ENCODE peak calls at places on chromosomes 2 and 18, in seven cellular contexts. J, K, L, S, C, V and M are unnamed samples.

GRCh38 chr18:13245481-13246000 is 27.0 kb downstream of the LDLRAD4 start:
- DNase-seq in C (no peak), S (no peak), V (no peak), L (no peak), K (no peak), J (no peak), M (no peak)

GRCh38 chr2:101380376-101380775 is 6.9 kb downstream of the CREG2 start:
- DNase-seq in K (peak; percentile 89), L (no peak), S (no peak), V (no peak), C (no peak), J (peak; percentile 66), M (no peak)

GRCh38 chr18:37634516-37634915 is 68.9 kb upstream of the CELF4 start:
- DNase-seq in S (no peak), K (no peak), C (no peak), L (no peak), J (no peak), V (no peak), M (no peak)

GRCh38 chr2:6579281-6579680 is 286.4 kb downstream of the CMPK2 start:
- DNase-seq in C (no peak), V (no peak), J (no peak), K (no peak), L (no peak), S (no peak), M (no peak)

GRCh38 chr2:234880551-234881211 is 71.1 kb upstream of the SH3BP4 start:
- DNase-seq in C (peak; percentile 54), V (peak; percentile 33), L (no peak), S (peak; percentile 82), K (no peak), J (peak; percentile 65), M (no peak)

GRCh38 chr2:27075219-27075871 is 3.1 kb upstream of the EMILIN1 start:
- DNase-seq in K (peak; percentile 84), C (peak; percentile 61), L (no peak), J (peak; percentile 76), S (no peak), V (no peak), M (peak; percentile 44)

GRCh38 chr18:74416124-74416523 is 41.0 kb downstream of the DIPK1C start:
- DNase-seq in K (no peak), S (no peak), L (no peak), C (no peak), V (no peak), J (no peak), M (no peak)

GRCh38 chr2:180983468-180984388 is 3.3 kb downstream of the UBE2E3 start:
- DNase-seq in S (peak; percentile 50), V (peak; percentile 28), L (no peak), J (peak; percentile 74), K (peak; percentile 77), C (no peak), M (no peak)

GRCh38 chr2:211067029-211067428 is 510.6 kb downstream of the CPS1 start:
- DNase-seq in K (no peak), S (no peak), L (no peak), C (no peak), V (no peak), J (no peak), M (no peak)

GRCh38 chr2:77054938-77055337 is 467.2 kb downstream of the LRRTM4 start:
- DNase-seq in V (no peak), S (no peak), K (peak; percentile 10), J (no peak), C (no peak), L (no peak), M (peak; percentile 26)

GRCh38 chr2:40087434-40087833 is 308.4 kb upstream of the THUMPD2 start:
- DNase-seq in J (no peak), L (no peak), C (no peak), S (no peak), K (no peak), V (no peak), M (no peak)

GRCh38 chr18:36534154-36534688 is 236.7 kb downstream of the FHOD3 start:
- DNase-seq in C (no peak), K (peak; percentile 35), J (no peak), S (no peak), V (no peak), L (no peak), M (no peak)

GRCh38 chr2:71292159-71292558 is 39.4 kb upstream of the ZNF638 start:
- DNase-seq in C (no peak), J (no peak), S (no peak), V (no peak), K (no peak), L (no peak), M (no peak)

GRCh38 chr2:85997016-85997970 is 108.4 kb downstream of the POLR1A start:
- DNase-seq in C (no peak), L (no peak), S (no peak), V (no peak), J (peak; percentile 63), K (no peak), M (no peak)

GRCh38 chr2:238513346-238513745 is 86.6 kb downstream of the ASB1 start:
- DNase-seq in V (peak; percentile 46), L (no peak), S (peak; percentile 46), J (peak; percentile 70), C (no peak), K (peak; percentile 62), M (peak; percentile 66)
- TF ChIP-seq CTCF in V (peak; percentile 55), L (peak; percentile 40), S (peak; percentile 71), J (peak; percentile 73), C (no peak), K (peak; percentile 85), M (peak; percentile 58)

GRCh38 chr2:212266310-212266709 is 272.3 kb downstream of the ERBB4 start:
- DNase-seq in J (no peak), L (no peak), K (no peak), S (no peak), C (no peak), V (no peak), M (no peak)
- TF ChIP-seq CTCF in J (no peak), L (no peak), K (no peak), S (no peak), C (no peak), V (no peak), M (no peak)

DNA sequence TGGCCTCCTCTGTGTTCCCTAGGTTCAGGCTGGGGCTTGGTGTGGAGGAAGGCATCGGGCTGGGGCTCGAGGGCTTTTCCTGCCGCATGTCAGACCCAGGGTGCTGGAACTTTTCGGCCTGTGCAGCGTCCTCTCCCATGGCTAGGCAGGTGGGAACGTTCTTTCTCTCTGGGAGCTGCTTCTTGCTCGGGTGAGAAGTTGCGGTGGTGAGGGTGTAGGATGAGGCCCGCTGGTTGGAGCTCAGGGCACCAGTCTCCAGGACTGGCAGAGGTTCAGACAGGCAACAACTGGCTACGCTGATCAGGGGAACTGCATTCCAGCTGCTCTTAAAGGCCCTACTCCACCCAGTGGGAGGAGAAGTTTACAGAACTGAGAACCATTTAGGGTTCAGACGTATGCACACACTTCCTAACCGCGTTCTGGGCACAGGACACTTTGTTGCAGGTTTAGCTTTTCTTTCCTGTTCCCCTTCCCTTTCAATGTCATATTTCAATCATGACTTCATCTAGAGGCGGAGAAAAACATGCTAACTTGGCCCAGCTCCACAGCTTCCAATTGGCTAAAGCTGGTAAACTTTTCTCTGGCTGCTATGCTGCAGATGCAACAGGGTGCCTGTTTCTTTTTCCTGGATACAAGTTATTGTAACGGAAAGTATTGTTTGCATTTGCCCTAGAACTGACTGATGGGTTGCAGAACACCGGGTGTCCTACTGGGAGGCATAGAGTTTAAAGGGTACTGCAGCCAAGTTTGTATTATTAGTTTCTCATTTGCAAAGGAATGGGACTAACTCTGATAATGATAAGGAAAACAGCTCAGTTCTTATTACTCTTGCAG is at the start of gene CAVIN2:
- DNase-seq in S (peak; percentile 56), C (peak; percentile 70), L (no peak), K (no peak), J (peak; percentile 91), V (peak; percentile 45), M (no peak)
- TF ChIP-seq CTCF in S (no peak), C (no peak), L (peak; percentile 7), K (no peak), J (no peak), V (no peak), M (no peak)

DNA sequence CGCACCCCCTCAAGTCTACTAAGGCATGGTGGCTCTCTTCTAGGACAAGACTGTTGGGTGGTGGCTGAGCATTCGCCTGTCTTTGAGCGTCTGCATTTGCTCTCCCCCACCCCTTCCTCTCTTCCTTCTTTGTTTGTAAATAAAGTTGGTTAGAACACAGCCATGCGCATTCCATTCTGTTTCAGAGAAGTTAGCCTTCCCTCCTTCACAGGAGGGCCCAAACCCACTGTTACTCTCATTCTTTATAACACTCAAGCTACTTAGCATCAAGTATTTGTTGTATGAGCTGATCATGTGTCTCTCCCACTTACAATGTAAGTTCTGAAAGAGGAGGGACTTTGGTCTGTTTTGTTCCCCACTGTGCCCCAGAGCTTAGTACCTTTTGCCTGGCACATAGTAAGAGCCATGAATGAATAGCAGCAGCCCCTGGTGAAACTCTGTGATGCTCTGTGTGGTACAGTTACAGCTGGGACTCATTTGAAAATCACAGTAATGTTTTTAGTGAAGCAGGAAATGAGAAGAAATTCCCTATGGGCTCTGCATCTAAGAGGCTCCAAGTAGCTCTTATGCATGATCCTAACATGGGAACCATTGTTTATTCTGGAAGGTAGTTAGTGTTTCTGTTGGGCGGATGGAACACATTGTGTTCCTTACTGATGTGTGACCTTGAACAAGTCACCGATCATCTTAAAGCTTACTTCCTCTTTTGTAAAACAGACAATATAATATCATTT is 7.7 kb downstream of the MGAT5 start:
- DNase-seq in J (peak; percentile 49), S (no peak), L (no peak), C (no peak), K (peak; percentile 21), V (no peak), M (no peak)
- TF ChIP-seq CTCF in J (no peak), S (no peak), L (no peak), C (no peak), K (no peak), V (no peak), M (no peak)

GRCh38 chr2:178075006-178075326 is 2.4 kb upstream of the PDE11A start:
- DNase-seq in J (no peak), S (no peak), C (no peak), V (no peak), L (no peak), K (no peak), M (no peak)

GRCh38 chr2:178074123-178075005 is 1.8 kb upstream of the PDE11A start:
- DNase-seq in K (no peak), L (no peak), J (no peak), C (no peak), V (no peak), S (no peak), M (no peak)

GRCh38 chr2:178072000-178072382 is 586 bp downstream of the PDE11A start:
- DNase-seq in C (no peak), S (no peak), V (no peak), K (no peak), L (no peak), J (no peak), M (no peak)

GRCh38 chr2:178070824-178071223 is 1.8 kb downstream of the PDE11A start:
- DNase-seq in J (no peak), C (no peak), S (no peak), K (no peak), L (no peak), V (no peak), M (no peak)

GRCh38 chr2:178072383-178073301 is at the start of gene PDE11A:
- DNase-seq in K (peak; percentile 14), C (peak; percentile 92), L (no peak), J (peak; percentile 55), V (peak; percentile 45), S (peak; percentile 50), M (peak; percentile 70)
- TF ChIP-seq CTCF in K (no peak), C (no peak), L (no peak), J (no peak), V (no peak), S (no peak), M (no peak)